ENCODE peak calls at places on chromosomes 5 and 9, in nine cellular contexts. One of them, this sample, is unnamed.

GRCh38 chr5:67238191-67238590 is 41.6 kb upstream of the CD180 start:
- DNase-seq in HFFc6: peak
- DNase-seq in NCI-H1417: peak
- DNase-seq in MCF 10A: peak
- DNase-seq in AG09309: peak
- DNase-seq in neural progenitor cell: no peak
- DNase-seq in SJCRH30: no peak
- DNase-seq in astrocyte of the hippocampus: no peak
- DNase-seq in GM03348: no peak
- DNase-seq in this sample: no peak

GRCh38 chr9:589723-590122 is 251.8 kb upstream of the DMRT1 start:
- DNase-seq in HFFc6: no peak
- DNase-seq in NCI-H1417: no peak
- DNase-seq in MCF 10A: peak
- DNase-seq in AG09309: peak
- DNase-seq in neural progenitor cell: no peak
- DNase-seq in SJCRH30: no peak
- DNase-seq in astrocyte of the hippocampus: peak
- DNase-seq in GM03348: peak
- DNase-seq in this sample: no peak

GRCh38 chr5:134245101-134245604 is 19.3 kb upstream of the PPP2CA start:
- DNase-seq in HFFc6: peak
- DNase-seq in NCI-H1417: peak
- DNase-seq in MCF 10A: peak
- DNase-seq in AG09309: no peak
- DNase-seq in neural progenitor cell: peak
- DNase-seq in SJCRH30: peak
- DNase-seq in astrocyte of the hippocampus: peak
- DNase-seq in GM03348: peak
- DNase-seq in this sample: no peak

GRCh38 chr9:78884611-78885150 is 587.8 kb downstream of the PSAT1 start:
- DNase-seq in HFFc6: no peak
- DNase-seq in NCI-H1417: no peak
- DNase-seq in MCF 10A: no peak
- DNase-seq in AG09309: no peak
- DNase-seq in neural progenitor cell: no peak
- DNase-seq in SJCRH30: no peak
- DNase-seq in astrocyte of the hippocampus: no peak
- DNase-seq in GM03348: no peak
- DNase-seq in this sample: no peak

GRCh38 chr5:5270958-5271605 is 131.0 kb downstream of the ADAMTS16 start:
- DNase-seq in HFFc6: peak
- DNase-seq in NCI-H1417: peak
- DNase-seq in MCF 10A: peak
- DNase-seq in AG09309: peak
- DNase-seq in neural progenitor cell: peak
- DNase-seq in SJCRH30: peak
- DNase-seq in astrocyte of the hippocampus: peak
- DNase-seq in GM03348: peak
- DNase-seq in this sample: peak

GRCh38 chr5:117376748-117377147 is 802.1 kb upstream of the SEMA6A start:
- DNase-seq in HFFc6: no peak
- DNase-seq in NCI-H1417: no peak
- DNase-seq in MCF 10A: no peak
- DNase-seq in AG09309: no peak
- DNase-seq in neural progenitor cell: no peak
- DNase-seq in SJCRH30: no peak
- DNase-seq in astrocyte of the hippocampus: no peak
- DNase-seq in GM03348: no peak
- DNase-seq in this sample: no peak

GRCh38 chr9:109590945-109591344 is 92.8 kb upstream of the PTPN3 start:
- DNase-seq in HFFc6: no peak
- DNase-seq in NCI-H1417: no peak
- DNase-seq in MCF 10A: no peak
- DNase-seq in AG09309: no peak
- DNase-seq in neural progenitor cell: no peak
- DNase-seq in SJCRH30: no peak
- DNase-seq in astrocyte of the hippocampus: peak
- DNase-seq in GM03348: no peak
- DNase-seq in this sample: no peak

GRCh38 chr9:12818431-12819000 is 43.7 kb downstream of the LURAP1L start:
- DNase-seq in HFFc6: no peak
- DNase-seq in NCI-H1417: no peak
- DNase-seq in MCF 10A: peak
- DNase-seq in AG09309: peak
- DNase-seq in neural progenitor cell: no peak
- DNase-seq in SJCRH30: no peak
- DNase-seq in astrocyte of the hippocampus: no peak
- DNase-seq in GM03348: peak
- DNase-seq in this sample: no peak

GRCh38 chr9:75531588-75531987 is 358.9 kb upstream of the PCSK5 start:
- DNase-seq in HFFc6: no peak
- DNase-seq in NCI-H1417: no peak
- DNase-seq in MCF 10A: peak
- DNase-seq in AG09309: no peak
- DNase-seq in neural progenitor cell: no peak
- DNase-seq in SJCRH30: no peak
- DNase-seq in astrocyte of the hippocampus: peak
- DNase-seq in GM03348: no peak
- DNase-seq in this sample: no peak

GRCh38 chr5:134813827-134814226 is 31.9 kb upstream of the C5orf24 start:
- DNase-seq in HFFc6: no peak
- DNase-seq in NCI-H1417: no peak
- DNase-seq in MCF 10A: no peak
- DNase-seq in AG09309: no peak
- DNase-seq in neural progenitor cell: no peak
- DNase-seq in SJCRH30: no peak
- DNase-seq in astrocyte of the hippocampus: no peak
- DNase-seq in GM03348: no peak
- DNase-seq in this sample: no peak

GRCh38 chr5:160520609-160521391 is 99.1 kb downstream of the PTTG1 start:
- DNase-seq in HFFc6: no peak
- DNase-seq in NCI-H1417: no peak
- DNase-seq in MCF 10A: no peak
- DNase-seq in AG09309: no peak
- DNase-seq in neural progenitor cell: no peak
- DNase-seq in SJCRH30: peak
- DNase-seq in astrocyte of the hippocampus: peak
- DNase-seq in GM03348: no peak
- DNase-seq in this sample: no peak

GRCh38 chr5:173706700-173707099 is 90.2 kb upstream of the BOD1 start:
- DNase-seq in HFFc6: no peak
- DNase-seq in NCI-H1417: no peak
- DNase-seq in MCF 10A: peak
- DNase-seq in AG09309: no peak
- DNase-seq in neural progenitor cell: no peak
- DNase-seq in SJCRH30: no peak
- DNase-seq in astrocyte of the hippocampus: no peak
- DNase-seq in GM03348: no peak
- DNase-seq in this sample: no peak

GRCh38 chr9:33162721-33163311 is 4.3 kb downstream of the B4GALT1 start:
- DNase-seq in HFFc6: peak
- DNase-seq in NCI-H1417: no peak
- DNase-seq in MCF 10A: peak
- DNase-seq in AG09309: peak
- DNase-seq in neural progenitor cell: no peak
- DNase-seq in SJCRH30: no peak
- DNase-seq in astrocyte of the hippocampus: no peak
- DNase-seq in GM03348: peak
- DNase-seq in this sample: no peak

GRCh38 chr9:73371801-73372200 is 220.1 kb downstream of the ANXA1 start:
- DNase-seq in HFFc6: no peak
- DNase-seq in NCI-H1417: peak
- DNase-seq in MCF 10A: peak
- DNase-seq in AG09309: no peak
- DNase-seq in neural progenitor cell: no peak
- DNase-seq in SJCRH30: no peak
- DNase-seq in astrocyte of the hippocampus: no peak
- DNase-seq in GM03348: no peak
- DNase-seq in this sample: no peak

GRCh38 chr9:93693129-93693528 is 116.7 kb downstream of the PHF2 start:
- DNase-seq in HFFc6: no peak
- DNase-seq in NCI-H1417: no peak
- DNase-seq in MCF 10A: no peak
- DNase-seq in AG09309: no peak
- DNase-seq in neural progenitor cell: no peak
- DNase-seq in SJCRH30: no peak
- DNase-seq in astrocyte of the hippocampus: no peak
- DNase-seq in GM03348: no peak
- DNase-seq in this sample: no peak

GRCh38 chr9:114278881-114279570 is 43.9 kb upstream of the ORM1 start:
- DNase-seq in HFFc6: peak
- DNase-seq in NCI-H1417: no peak
- DNase-seq in MCF 10A: peak
- DNase-seq in AG09309: no peak
- DNase-seq in neural progenitor cell: no peak
- DNase-seq in SJCRH30: peak
- DNase-seq in astrocyte of the hippocampus: peak
- DNase-seq in GM03348: peak
- DNase-seq in this sample: no peak

GRCh38 chr9:95015569-95015968 is 289.1 kb downstream of the AOPEP start:
- DNase-seq in HFFc6: no peak
- DNase-seq in NCI-H1417: no peak
- DNase-seq in MCF 10A: no peak
- DNase-seq in AG09309: no peak
- DNase-seq in neural progenitor cell: no peak
- DNase-seq in SJCRH30: no peak
- DNase-seq in astrocyte of the hippocampus: peak
- DNase-seq in GM03348: no peak
- DNase-seq in this sample: no peak

GRCh38 chr5:14445581-14446290 is 135.9 kb upstream of the OTULINL start:
- DNase-seq in HFFc6: peak
- DNase-seq in NCI-H1417: peak
- DNase-seq in MCF 10A: no peak
- DNase-seq in AG09309: no peak
- DNase-seq in neural progenitor cell: peak
- DNase-seq in SJCRH30: peak
- DNase-seq in astrocyte of the hippocampus: peak
- DNase-seq in GM03348: peak
- DNase-seq in this sample: no peak

GRCh38 chr5:15687401-15687800 is 187.4 kb downstream of the FBXL7 start:
- DNase-seq in HFFc6: no peak
- DNase-seq in NCI-H1417: no peak
- DNase-seq in MCF 10A: no peak
- DNase-seq in AG09309: no peak
- DNase-seq in neural progenitor cell: no peak
- DNase-seq in SJCRH30: no peak
- DNase-seq in astrocyte of the hippocampus: no peak
- DNase-seq in GM03348: no peak
- DNase-seq in this sample: no peak

GRCh38 chr5:43046474-43046873 is 6.4 kb upstream of the ANXA2R start:
- DNase-seq in HFFc6: no peak
- DNase-seq in NCI-H1417: no peak
- DNase-seq in MCF 10A: no peak
- DNase-seq in AG09309: no peak
- DNase-seq in neural progenitor cell: no peak
- DNase-seq in SJCRH30: no peak
- DNase-seq in astrocyte of the hippocampus: no peak
- DNase-seq in GM03348: no peak
- DNase-seq in this sample: no peak

GRCh38 chr9:104279535-104280215 is 185.6 kb downstream of the SMC2 start:
- DNase-seq in HFFc6: peak
- DNase-seq in NCI-H1417: no peak
- DNase-seq in MCF 10A: peak
- DNase-seq in AG09309: no peak
- DNase-seq in neural progenitor cell: no peak
- DNase-seq in SJCRH30: peak
- DNase-seq in astrocyte of the hippocampus: peak
- DNase-seq in GM03348: peak
- DNase-seq in this sample: no peak

GRCh38 chr5:179380211-179381035 is 35.2 kb upstream of the ADAMTS2 start:
- DNase-seq in HFFc6: no peak
- DNase-seq in NCI-H1417: no peak
- DNase-seq in MCF 10A: no peak
- DNase-seq in AG09309: no peak
- DNase-seq in neural progenitor cell: no peak
- DNase-seq in SJCRH30: no peak
- DNase-seq in astrocyte of the hippocampus: no peak
- DNase-seq in GM03348: no peak
- DNase-seq in this sample: no peak

GRCh38 chr9:89277454-89277853 is 33.5 kb upstream of the CKS2 start:
- DNase-seq in HFFc6: no peak
- DNase-seq in NCI-H1417: no peak
- DNase-seq in MCF 10A: peak
- DNase-seq in AG09309: no peak
- DNase-seq in neural progenitor cell: no peak
- DNase-seq in SJCRH30: no peak
- DNase-seq in astrocyte of the hippocampus: peak
- DNase-seq in GM03348: no peak
- DNase-seq in this sample: no peak

GRCh38 chr9:111362526-111362925 is 32.5 kb upstream of the OR2K2 start:
- DNase-seq in HFFc6: peak
- DNase-seq in NCI-H1417: no peak
- DNase-seq in MCF 10A: no peak
- DNase-seq in AG09309: peak
- DNase-seq in neural progenitor cell: no peak
- DNase-seq in SJCRH30: no peak
- DNase-seq in astrocyte of the hippocampus: no peak
- DNase-seq in GM03348: no peak
- DNase-seq in this sample: no peak

GRCh38 chr5:32852535-32852934 is 141.4 kb downstream of the NPR3 start:
- DNase-seq in HFFc6: peak
- DNase-seq in NCI-H1417: no peak
- DNase-seq in MCF 10A: peak
- DNase-seq in AG09309: no peak
- DNase-seq in neural progenitor cell: peak
- DNase-seq in SJCRH30: peak
- DNase-seq in astrocyte of the hippocampus: peak
- DNase-seq in GM03348: no peak
- DNase-seq in this sample: no peak

GRCh38 chr9:96183751-96184150 is 118.2 kb downstream of the HSD17B3 start:
- DNase-seq in HFFc6: no peak
- DNase-seq in NCI-H1417: no peak
- DNase-seq in MCF 10A: no peak
- DNase-seq in AG09309: no peak
- DNase-seq in neural progenitor cell: no peak
- DNase-seq in SJCRH30: no peak
- DNase-seq in astrocyte of the hippocampus: no peak
- DNase-seq in GM03348: no peak
- DNase-seq in this sample: no peak

GRCh38 chr5:115807654-115808052 is 8.8 kb downstream of the CDO1 start:
- DNase-seq in HFFc6: no peak
- DNase-seq in NCI-H1417: no peak
- DNase-seq in MCF 10A: no peak
- DNase-seq in AG09309: no peak
- DNase-seq in neural progenitor cell: no peak
- DNase-seq in SJCRH30: no peak
- DNase-seq in astrocyte of the hippocampus: no peak
- DNase-seq in GM03348: no peak
- DNase-seq in this sample: no peak

GRCh38 chr5:134997015-134997414 is 29.3 kb downstream of the CATSPER3 start:
- DNase-seq in HFFc6: no peak
- DNase-seq in NCI-H1417: no peak
- DNase-seq in MCF 10A: no peak
- DNase-seq in AG09309: no peak
- DNase-seq in neural progenitor cell: no peak
- DNase-seq in SJCRH30: no peak
- DNase-seq in astrocyte of the hippocampus: no peak
- DNase-seq in GM03348: no peak
- DNase-seq in this sample: no peak

GRCh38 chr9:34862043-34862442 is 96.0 kb upstream of the PHF24 start:
- DNase-seq in HFFc6: no peak
- DNase-seq in NCI-H1417: no peak
- DNase-seq in MCF 10A: no peak
- DNase-seq in AG09309: no peak
- DNase-seq in neural progenitor cell: no peak
- DNase-seq in SJCRH30: no peak
- DNase-seq in astrocyte of the hippocampus: no peak
- DNase-seq in GM03348: no peak
- DNase-seq in this sample: no peak

GRCh38 chr5:9381464-9381863 is 164.4 kb downstream of the SEMA5A start:
- DNase-seq in HFFc6: no peak
- DNase-seq in NCI-H1417: no peak
- DNase-seq in MCF 10A: no peak
- DNase-seq in AG09309: no peak
- DNase-seq in neural progenitor cell: no peak
- DNase-seq in SJCRH30: no peak
- DNase-seq in astrocyte of the hippocampus: no peak
- DNase-seq in GM03348: no peak
- DNase-seq in this sample: no peak

GRCh38 chr9:93094294-93095204 is 1.5 kb upstream of the CARD19 start:
- DNase-seq in HFFc6: no peak
- DNase-seq in NCI-H1417: peak
- DNase-seq in MCF 10A: no peak
- DNase-seq in AG09309: no peak
- DNase-seq in neural progenitor cell: peak
- DNase-seq in SJCRH30: peak
- DNase-seq in astrocyte of the hippocampus: no peak
- DNase-seq in GM03348: no peak
- DNase-seq in this sample: no peak

This sample was measured in NCI-H82.